ENCODE peak calls at places on chromosomes 5 and 9, in nine cellular contexts. K is HS-27A; O is A549; N is frontal cortex; L is globus pallidus; D is NCI-H82; W is stimulated activated CD4-positive, alpha-beta T cell treated with anti-CD3 and anti-CD28 coated beads, Interleukin-15, amount 100 ng/mL, for 24 hours; E is HuH-7.5; T is activated CD4-positive, CD25-positive, alpha-beta regulatory T cell treated with anti-CD3 and anti-CD28 coated beads, Interleukin-2, amount 50 U/mL, for 16 hours. P is an unnamed sample.

GRCh38 chr9:125261501-125262216 is at the start of gene GAPVD1:
- DNase-seq in K (peak), O (peak), N (peak), L (peak), D (peak), W (peak), E (peak), T (peak), P (peak)

GRCh38 chr5:89470658-89471057 is 587.7 kb upstream of the MEF2C start:
- DNase-seq in K (no peak), O (no peak), N (no peak), L (no peak), D (no peak), W (no peak), E (no peak), T (no peak), P (no peak)

GRCh38 chr5:76622973-76623596 is at the start of gene F2RL2:
- DNase-seq in K (no peak), O (peak), N (no peak), L (no peak), D (peak), W (no peak), E (peak), T (no peak), P (no peak)

GRCh38 chr5:178304016-178304415 is 71.4 kb upstream of the PHYKPL start:
- DNase-seq in K (no peak), O (no peak), N (no peak), L (no peak), D (no peak), W (no peak), E (no peak), T (no peak), P (no peak)

GRCh38 chr5:141919218-141920129 is 4.2 kb upstream of the DELE1 start:
- DNase-seq in K (no peak), O (no peak), N (no peak), L (no peak), D (no peak), W (no peak), E (no peak), T (no peak), P (no peak)

GRCh38 chr5:1540166-1540565 is 16.4 kb upstream of the LPCAT1 start:
- DNase-seq in K (no peak), O (no peak), N (no peak), L (no peak), D (no peak), W (no peak), E (no peak), T (no peak), P (no peak)

GRCh38 chr5:120368923-120369715 is 95.0 kb upstream of the PRR16 start:
- DNase-seq in K (no peak), O (no peak), N (no peak), L (no peak), D (no peak), W (no peak), E (no peak), T (no peak), P (no peak)

GRCh38 chr5:150540615-150541396 is 32.9 kb downstream of the NDST1 start:
- DNase-seq in K (peak), O (no peak), N (no peak), L (peak), D (no peak), W (no peak), E (no peak), T (no peak), P (no peak)

GRCh38 chr5:127723571-127723970 is 20.4 kb downstream of the CCDC192 start:
- DNase-seq in K (no peak), O (peak), N (no peak), L (no peak), D (no peak), W (no peak), E (no peak), T (no peak), P (peak)

GRCh38 chr9:93134740-93135444 is 841 bp upstream of the NINJ1 start:
- DNase-seq in K (no peak), O (no peak), N (no peak), L (no peak), D (peak), W (no peak), E (no peak), T (no peak), P (no peak)

GRCh38 chr9:4833781-4834560 is 41.2 kb downstream of the RCL1 start:
- DNase-seq in K (no peak), O (no peak), N (no peak), L (no peak), D (no peak), W (no peak), E (no peak), T (no peak), P (no peak)

GRCh38 chr9:7234144-7234543 is 476.4 kb downstream of the KDM4C start:
- DNase-seq in K (no peak), O (peak), N (no peak), L (no peak), D (peak), W (peak), E (no peak), T (no peak), P (peak)

GRCh38 chr9:78406933-78407332 is 110.0 kb downstream of the PSAT1 start:
- DNase-seq in K (no peak), O (peak), N (no peak), L (no peak), D (no peak), W (no peak), E (peak), T (no peak), P (peak)

GRCh38 chr9:133658442-133659431 is 22.6 kb downstream of the DBH start:
- DNase-seq in K (no peak), O (peak), N (no peak), L (no peak), D (peak), W (peak), E (peak), T (no peak), P (no peak)

GRCh38 chr5:65808818-65809217 is 86.8 kb downstream of the NLN start:
- DNase-seq in K (no peak), O (peak), N (no peak), L (no peak), D (no peak), W (no peak), E (no peak), T (no peak), P (no peak)

GRCh38 chr5:122180863-122181519 is 51.6 kb downstream of the ZNF474 start:
- DNase-seq in K (peak), O (peak), N (no peak), L (no peak), D (no peak), W (no peak), E (no peak), T (no peak), P (no peak)

GRCh38 chr5:147504001-147504400 is 5.9 kb downstream of the DPYSL3 start:
- DNase-seq in K (no peak), O (no peak), N (no peak), L (no peak), D (peak), W (no peak), E (no peak), T (no peak), P (no peak)

GRCh38 chr5:67085616-67086015 is 111.0 kb downstream of the CD180 start:
- DNase-seq in K (no peak), O (no peak), N (no peak), L (no peak), D (peak), W (no peak), E (no peak), T (no peak), P (no peak)

GRCh38 chr9:93064392-93065124 is 6.1 kb downstream of the SUSD3 start:
- DNase-seq in K (no peak), O (no peak), N (no peak), L (no peak), D (peak), W (peak), E (no peak), T (peak), P (peak)

GRCh38 chr5:75337366-75338021 is 474 bp downstream of the HMGCR start:
- DNase-seq in K (no peak), O (peak), N (no peak), L (no peak), D (peak), W (peak), E (no peak), T (no peak), P (no peak)

GRCh38 chr5:72908666-72909065 is 47.2 kb upstream of the FCHO2 start:
- DNase-seq in K (no peak), O (no peak), N (no peak), L (no peak), D (no peak), W (no peak), E (no peak), T (no peak), P (no peak)

GRCh38 chr5:65359569-65359968 is 122.2 kb downstream of the ADAMTS6 start:
- DNase-seq in K (no peak), O (no peak), N (no peak), L (no peak), D (no peak), W (no peak), E (no peak), T (no peak), P (no peak)

GRCh38 chr5:89313804-89314588 is 431.0 kb upstream of the MEF2C start:
- DNase-seq in K (no peak), O (no peak), N (no peak), L (no peak), D (no peak), W (peak), E (no peak), T (no peak), P (peak)

GRCh38 chr9:78131969-78132687 is 100.5 kb upstream of the GNAQ start:
- DNase-seq in K (no peak), O (no peak), N (no peak), L (peak), D (peak), W (no peak), E (no peak), T (no peak), P (no peak)

P was measured in NB4.